ENCODE peak calls at places on chromosomes 11 and 22, in seven cellular contexts. One of them, this sample, is unnamed.

GRCh38 chr11:65181569-65182257 is at the start of gene CAPN1:
- DNase-seq in smooth muscle cell of the brain vasculature: no peak
- DNase-seq in A549: peak; percentile 79
- DNase-seq in stimulated activated naive CD8-positive, alpha-beta T cell treated with anti-CD3 and anti-CD28 coated beads, Interleukin-15, Interleukin-2, amounts not matched to agents 100 U/mL and 50 U/mL, for 24 hours: peak; percentile 78
- DNase-seq in stimulated activated CD4-positive, alpha-beta T cell treated with anti-CD3 and anti-CD28 coated beads, Interleukin-15, amount 100 ng/mL, for 48 hours: peak; percentile 72
- DNase-seq in activated T-cell treated with anti-CD3 and anti-CD28 coated beads for 24 hours: peak; percentile 73
- DNase-seq in iris pigment epithelial cell: peak; percentile 89
- DNase-seq in this sample: peak; percentile 50

GRCh38 chr11:44858796-44859527 is 91.7 kb downstream of the TP53I11 start:
- DNase-seq in smooth muscle cell of the brain vasculature: no peak
- DNase-seq in A549: no peak
- DNase-seq in stimulated activated naive CD8-positive, alpha-beta T cell treated with anti-CD3 and anti-CD28 coated beads, Interleukin-15, Interleukin-2, amounts not matched to agents 100 U/mL and 50 U/mL, for 24 hours: no peak
- DNase-seq in stimulated activated CD4-positive, alpha-beta T cell treated with anti-CD3 and anti-CD28 coated beads, Interleukin-15, amount 100 ng/mL, for 48 hours: no peak
- DNase-seq in activated T-cell treated with anti-CD3 and anti-CD28 coated beads for 24 hours: no peak
- DNase-seq in iris pigment epithelial cell: no peak
- DNase-seq in this sample: no peak

GRCh38 chr11:123056835-123057491 is 5.0 kb downstream of the HSPA8 start:
- DNase-seq in smooth muscle cell of the brain vasculature: no peak
- DNase-seq in A549: no peak
- DNase-seq in stimulated activated naive CD8-positive, alpha-beta T cell treated with anti-CD3 and anti-CD28 coated beads, Interleukin-15, Interleukin-2, amounts not matched to agents 100 U/mL and 50 U/mL, for 24 hours: peak; percentile 22
- DNase-seq in stimulated activated CD4-positive, alpha-beta T cell treated with anti-CD3 and anti-CD28 coated beads, Interleukin-15, amount 100 ng/mL, for 48 hours: no peak
- DNase-seq in activated T-cell treated with anti-CD3 and anti-CD28 coated beads for 24 hours: no peak
- DNase-seq in iris pigment epithelial cell: no peak
- DNase-seq in this sample: no peak

GRCh38 chr11:78202733-78203167 is 14.0 kb downstream of the USP35 start:
- DNase-seq in smooth muscle cell of the brain vasculature: no peak
- DNase-seq in A549: no peak
- DNase-seq in stimulated activated naive CD8-positive, alpha-beta T cell treated with anti-CD3 and anti-CD28 coated beads, Interleukin-15, Interleukin-2, amounts not matched to agents 100 U/mL and 50 U/mL, for 24 hours: no peak
- DNase-seq in stimulated activated CD4-positive, alpha-beta T cell treated with anti-CD3 and anti-CD28 coated beads, Interleukin-15, amount 100 ng/mL, for 48 hours: no peak
- DNase-seq in activated T-cell treated with anti-CD3 and anti-CD28 coated beads for 24 hours: no peak
- DNase-seq in iris pigment epithelial cell: no peak
- DNase-seq in this sample: no peak

GRCh38 chr11:118522571-118523072 is 4.7 kb upstream of the TTC36 start:
- DNase-seq in smooth muscle cell of the brain vasculature: no peak
- DNase-seq in A549: no peak
- DNase-seq in stimulated activated naive CD8-positive, alpha-beta T cell treated with anti-CD3 and anti-CD28 coated beads, Interleukin-15, Interleukin-2, amounts not matched to agents 100 U/mL and 50 U/mL, for 24 hours: no peak
- DNase-seq in stimulated activated CD4-positive, alpha-beta T cell treated with anti-CD3 and anti-CD28 coated beads, Interleukin-15, amount 100 ng/mL, for 48 hours: no peak
- DNase-seq in activated T-cell treated with anti-CD3 and anti-CD28 coated beads for 24 hours: no peak
- DNase-seq in iris pigment epithelial cell: peak; percentile 42
- DNase-seq in this sample: no peak

GRCh38 chr11:75099635-75100034 is 3.0 kb upstream of the OR2AT4 start:
- DNase-seq in smooth muscle cell of the brain vasculature: no peak
- DNase-seq in A549: no peak
- DNase-seq in stimulated activated naive CD8-positive, alpha-beta T cell treated with anti-CD3 and anti-CD28 coated beads, Interleukin-15, Interleukin-2, amounts not matched to agents 100 U/mL and 50 U/mL, for 24 hours: no peak
- DNase-seq in stimulated activated CD4-positive, alpha-beta T cell treated with anti-CD3 and anti-CD28 coated beads, Interleukin-15, amount 100 ng/mL, for 48 hours: no peak
- DNase-seq in activated T-cell treated with anti-CD3 and anti-CD28 coated beads for 24 hours: no peak
- DNase-seq in iris pigment epithelial cell: no peak
- DNase-seq in this sample: no peak

GRCh38 chr22:49937758-49938564 is 19.5 kb downstream of the CRELD2 start:
- DNase-seq in smooth muscle cell of the brain vasculature: no peak
- DNase-seq in A549: no peak
- DNase-seq in stimulated activated naive CD8-positive, alpha-beta T cell treated with anti-CD3 and anti-CD28 coated beads, Interleukin-15, Interleukin-2, amounts not matched to agents 100 U/mL and 50 U/mL, for 24 hours: no peak
- DNase-seq in stimulated activated CD4-positive, alpha-beta T cell treated with anti-CD3 and anti-CD28 coated beads, Interleukin-15, amount 100 ng/mL, for 48 hours: no peak
- DNase-seq in activated T-cell treated with anti-CD3 and anti-CD28 coated beads for 24 hours: no peak
- DNase-seq in iris pigment epithelial cell: no peak
- DNase-seq in this sample: no peak

GRCh38 chr11:46838501-46838900 is 7.6 kb downstream of the CKAP5 start:
- DNase-seq in smooth muscle cell of the brain vasculature: no peak
- DNase-seq in A549: no peak
- DNase-seq in stimulated activated naive CD8-positive, alpha-beta T cell treated with anti-CD3 and anti-CD28 coated beads, Interleukin-15, Interleukin-2, amounts not matched to agents 100 U/mL and 50 U/mL, for 24 hours: no peak
- DNase-seq in stimulated activated CD4-positive, alpha-beta T cell treated with anti-CD3 and anti-CD28 coated beads, Interleukin-15, amount 100 ng/mL, for 48 hours: no peak
- DNase-seq in activated T-cell treated with anti-CD3 and anti-CD28 coated beads for 24 hours: no peak
- DNase-seq in iris pigment epithelial cell: no peak
- DNase-seq in this sample: no peak

GRCh38 chr11:34358258-34358665 is 452 bp upstream of the ABTB2 start:
- DNase-seq in smooth muscle cell of the brain vasculature: no peak
- DNase-seq in A549: peak; percentile 71
- DNase-seq in stimulated activated naive CD8-positive, alpha-beta T cell treated with anti-CD3 and anti-CD28 coated beads, Interleukin-15, Interleukin-2, amounts not matched to agents 100 U/mL and 50 U/mL, for 24 hours: no peak
- DNase-seq in stimulated activated CD4-positive, alpha-beta T cell treated with anti-CD3 and anti-CD28 coated beads, Interleukin-15, amount 100 ng/mL, for 48 hours: peak; percentile 18
- DNase-seq in activated T-cell treated with anti-CD3 and anti-CD28 coated beads for 24 hours: no peak
- DNase-seq in iris pigment epithelial cell: peak; percentile 56
- DNase-seq in this sample: no peak

GRCh38 chr11:65212226-65212801 is 30.6 kb downstream of the CAPN1 start:
- DNase-seq in smooth muscle cell of the brain vasculature: no peak
- DNase-seq in A549: no peak
- DNase-seq in stimulated activated naive CD8-positive, alpha-beta T cell treated with anti-CD3 and anti-CD28 coated beads, Interleukin-15, Interleukin-2, amounts not matched to agents 100 U/mL and 50 U/mL, for 24 hours: no peak
- DNase-seq in stimulated activated CD4-positive, alpha-beta T cell treated with anti-CD3 and anti-CD28 coated beads, Interleukin-15, amount 100 ng/mL, for 48 hours: no peak
- DNase-seq in activated T-cell treated with anti-CD3 and anti-CD28 coated beads for 24 hours: no peak
- DNase-seq in iris pigment epithelial cell: no peak
- DNase-seq in this sample: no peak

GRCh38 chr11:122105009-122105828 is 10.8 kb downstream of the BLID start:
- DNase-seq in smooth muscle cell of the brain vasculature: no peak
- DNase-seq in A549: no peak
- DNase-seq in stimulated activated naive CD8-positive, alpha-beta T cell treated with anti-CD3 and anti-CD28 coated beads, Interleukin-15, Interleukin-2, amounts not matched to agents 100 U/mL and 50 U/mL, for 24 hours: no peak
- DNase-seq in stimulated activated CD4-positive, alpha-beta T cell treated with anti-CD3 and anti-CD28 coated beads, Interleukin-15, amount 100 ng/mL, for 48 hours: no peak
- DNase-seq in activated T-cell treated with anti-CD3 and anti-CD28 coated beads for 24 hours: no peak
- DNase-seq in iris pigment epithelial cell: peak; percentile 50
- DNase-seq in this sample: no peak

GRCh38 chr11:94545641-94546470 is 2.1 kb downstream of the FUT4 start:
- DNase-seq in smooth muscle cell of the brain vasculature: no peak
- DNase-seq in A549: no peak
- DNase-seq in stimulated activated naive CD8-positive, alpha-beta T cell treated with anti-CD3 and anti-CD28 coated beads, Interleukin-15, Interleukin-2, amounts not matched to agents 100 U/mL and 50 U/mL, for 24 hours: no peak
- DNase-seq in stimulated activated CD4-positive, alpha-beta T cell treated with anti-CD3 and anti-CD28 coated beads, Interleukin-15, amount 100 ng/mL, for 48 hours: no peak
- DNase-seq in activated T-cell treated with anti-CD3 and anti-CD28 coated beads for 24 hours: no peak
- DNase-seq in iris pigment epithelial cell: no peak
- DNase-seq in this sample: no peak

GRCh38 chr11:123560001-123560400 is 94.4 kb downstream of the SCN3B start:
- DNase-seq in smooth muscle cell of the brain vasculature: no peak
- DNase-seq in A549: no peak
- DNase-seq in stimulated activated naive CD8-positive, alpha-beta T cell treated with anti-CD3 and anti-CD28 coated beads, Interleukin-15, Interleukin-2, amounts not matched to agents 100 U/mL and 50 U/mL, for 24 hours: peak; percentile 35
- DNase-seq in stimulated activated CD4-positive, alpha-beta T cell treated with anti-CD3 and anti-CD28 coated beads, Interleukin-15, amount 100 ng/mL, for 48 hours: peak; percentile 22
- DNase-seq in activated T-cell treated with anti-CD3 and anti-CD28 coated beads for 24 hours: peak; percentile 16
- DNase-seq in iris pigment epithelial cell: peak; percentile 73
- DNase-seq in this sample: no peak

GRCh38 chr11:61011950-61012830 is 40.7 kb downstream of the CD6 start:
- DNase-seq in smooth muscle cell of the brain vasculature: peak; percentile 31
- DNase-seq in A549: no peak
- DNase-seq in stimulated activated naive CD8-positive, alpha-beta T cell treated with anti-CD3 and anti-CD28 coated beads, Interleukin-15, Interleukin-2, amounts not matched to agents 100 U/mL and 50 U/mL, for 24 hours: no peak
- DNase-seq in stimulated activated CD4-positive, alpha-beta T cell treated with anti-CD3 and anti-CD28 coated beads, Interleukin-15, amount 100 ng/mL, for 48 hours: no peak
- DNase-seq in activated T-cell treated with anti-CD3 and anti-CD28 coated beads for 24 hours: no peak
- DNase-seq in iris pigment epithelial cell: peak; percentile 17
- DNase-seq in this sample: no peak

GRCh38 chr11:113664069-113664980 is 41.8 kb downstream of the TMPRSS5 start:
- DNase-seq in smooth muscle cell of the brain vasculature: no peak
- DNase-seq in A549: peak; percentile 13
- DNase-seq in stimulated activated naive CD8-positive, alpha-beta T cell treated with anti-CD3 and anti-CD28 coated beads, Interleukin-15, Interleukin-2, amounts not matched to agents 100 U/mL and 50 U/mL, for 24 hours: no peak
- DNase-seq in stimulated activated CD4-positive, alpha-beta T cell treated with anti-CD3 and anti-CD28 coated beads, Interleukin-15, amount 100 ng/mL, for 48 hours: no peak
- DNase-seq in activated T-cell treated with anti-CD3 and anti-CD28 coated beads for 24 hours: no peak
- DNase-seq in iris pigment epithelial cell: peak; percentile 83
- DNase-seq in this sample: peak; percentile 40

GRCh38 chr22:38196791-38197429 is 4.9 kb upstream of the MAFF start:
- DNase-seq in smooth muscle cell of the brain vasculature: no peak
- DNase-seq in A549: no peak
- DNase-seq in stimulated activated naive CD8-positive, alpha-beta T cell treated with anti-CD3 and anti-CD28 coated beads, Interleukin-15, Interleukin-2, amounts not matched to agents 100 U/mL and 50 U/mL, for 24 hours: no peak
- DNase-seq in stimulated activated CD4-positive, alpha-beta T cell treated with anti-CD3 and anti-CD28 coated beads, Interleukin-15, amount 100 ng/mL, for 48 hours: no peak
- DNase-seq in activated T-cell treated with anti-CD3 and anti-CD28 coated beads for 24 hours: no peak
- DNase-seq in iris pigment epithelial cell: no peak
- DNase-seq in this sample: no peak